ENCODE peak calls at places on chromosomes 2 and 18, in seven cellular contexts. U is prostate gland, T is retinal pigment epithelial cell, F is endodermal cell, Z is type B pancreatic cell, R is nephron progenitor cell, X is GM10248. J is an unnamed sample.

GRCh38 chr2:16652296-16653082 is 13.1 kb downstream of the CYRIA start:
- DNase-seq in U (no peak), T (no peak), F (peak; percentile 57), Z (no peak), R (no peak), X (no peak), J (no peak)

GRCh38 chr2:155815851-155816250 is 516.7 kb downstream of the NR4A2 start:
- DNase-seq in U (no peak), T (peak; percentile 7), F (peak; percentile 76), Z (no peak), R (peak; percentile 9), X (peak; percentile 15), J (peak; percentile 48)

GRCh38 chr18:3163968-3164367 is 55.8 kb downstream of the MYOM1 start:
- DNase-seq in U (no peak), T (no peak), F (no peak), Z (no peak), R (no peak), X (no peak), J (no peak)

GRCh38 chr2:29253495-29253894 is 138.3 kb downstream of the CLIP4 start:
- DNase-seq in U (no peak), T (no peak), F (no peak), Z (no peak), R (no peak), X (no peak), J (no peak)

GRCh38 chr2:191649519-191649918 is 28.4 kb upstream of the NABP1 start:
- DNase-seq in U (no peak), T (no peak), F (no peak), Z (no peak), R (no peak), X (no peak), J (no peak)

GRCh38 chr18:33812186-33812585 is 234.2 kb downstream of the ASXL3 start:
- DNase-seq in U (peak; percentile 64), T (no peak), F (no peak), Z (no peak), R (no peak), X (no peak), J (no peak)

GRCh38 chr18:51030537-51031258 is 685 bp downstream of the SMAD4 start:
- DNase-seq in U (peak; percentile 68), T (no peak), F (peak; percentile 86), Z (peak; percentile 81), R (peak; percentile 77), X (peak; percentile 77), J (peak; percentile 77)

GRCh38 chr18:28425886-28426285 is 249.0 kb upstream of the CDH2 start:
- DNase-seq in U (no peak), T (no peak), F (no peak), Z (no peak), R (no peak), X (no peak), J (no peak)

GRCh38 chr2:73268831-73269685 is 15.2 kb downstream of the FBXO41 start:
- DNase-seq in U (peak; percentile 44), T (no peak), F (peak; percentile 91), Z (no peak), R (peak; percentile 62), X (peak; percentile 91), J (peak; percentile 65)

GRCh38 chr2:73385486-73386341 is at the start of gene ALMS1:
- DNase-seq in U (peak; percentile 82), T (peak; percentile 62), F (peak; percentile 94), Z (peak; percentile 88), R (peak; percentile 86), X (peak; percentile 95), J (peak; percentile 89)

GRCh38 chr2:219713110-219713509 is 85.7 kb downstream of the SLC4A3 start:
- DNase-seq in U (no peak), T (no peak), F (no peak), Z (no peak), R (no peak), X (no peak), J (no peak)

GRCh38 chr18:77054606-77055428 is 77.8 kb downstream of the MBP start:
- DNase-seq in U (peak; percentile 42), T (no peak), F (peak; percentile 86), Z (no peak), R (peak; percentile 65), X (peak; percentile 84), J (peak; percentile 75)

GRCh38 chr2:16649353-16650286 is 16.0 kb downstream of the CYRIA start:
- DNase-seq in U (no peak), T (no peak), F (no peak), Z (no peak), R (no peak), X (no peak), J (no peak)

GRCh38 chr2:28400434-28400833 is 7.8 kb downstream of the FOSL2 start:
- DNase-seq in U (no peak), T (no peak), F (no peak), Z (no peak), R (no peak), X (no peak), J (no peak)

GRCh38 chr2:10083692-10084566 is 3.7 kb upstream of the CYS1 start:
- DNase-seq in U (no peak), T (no peak), F (no peak), Z (no peak), R (no peak), X (no peak), J (no peak)

GRCh38 chr2:9517118-9517782 is 38.4 kb downstream of the ADAM17 start:
- DNase-seq in U (no peak), T (no peak), F (no peak), Z (no peak), R (no peak), X (no peak), J (no peak)

GRCh38 chr2:164314148-164314547 is 307.1 kb downstream of the GRB14 start:
- DNase-seq in U (peak; percentile 4), T (peak; percentile 72), F (no peak), Z (no peak), R (no peak), X (no peak), J (no peak)

GRCh38 chr2:223853425-223853837 is 16.0 kb upstream of the AP1S3 start:
- DNase-seq in U (no peak), T (no peak), F (no peak), Z (no peak), R (no peak), X (no peak), J (no peak)

GRCh38 chr2:32772623-32773221 is 144.9 kb downstream of the TTC27 start:
- DNase-seq in U (no peak), T (no peak), F (peak; percentile 61), Z (no peak), R (peak; percentile 30), X (peak; percentile 33), J (no peak)

GRCh38 chr2:162333968-162334367 is 10.0 kb upstream of the GCA start:
- DNase-seq in U (no peak), T (no peak), F (peak; percentile 73), Z (no peak), R (peak; percentile 16), X (no peak), J (no peak)
- TF ChIP-seq CTCF in U (no peak), T (peak; percentile 47), F (peak; percentile 71), Z (peak; percentile 65), R (peak; percentile 32), X (peak; percentile 63), J (peak; percentile 32)

DNA sequence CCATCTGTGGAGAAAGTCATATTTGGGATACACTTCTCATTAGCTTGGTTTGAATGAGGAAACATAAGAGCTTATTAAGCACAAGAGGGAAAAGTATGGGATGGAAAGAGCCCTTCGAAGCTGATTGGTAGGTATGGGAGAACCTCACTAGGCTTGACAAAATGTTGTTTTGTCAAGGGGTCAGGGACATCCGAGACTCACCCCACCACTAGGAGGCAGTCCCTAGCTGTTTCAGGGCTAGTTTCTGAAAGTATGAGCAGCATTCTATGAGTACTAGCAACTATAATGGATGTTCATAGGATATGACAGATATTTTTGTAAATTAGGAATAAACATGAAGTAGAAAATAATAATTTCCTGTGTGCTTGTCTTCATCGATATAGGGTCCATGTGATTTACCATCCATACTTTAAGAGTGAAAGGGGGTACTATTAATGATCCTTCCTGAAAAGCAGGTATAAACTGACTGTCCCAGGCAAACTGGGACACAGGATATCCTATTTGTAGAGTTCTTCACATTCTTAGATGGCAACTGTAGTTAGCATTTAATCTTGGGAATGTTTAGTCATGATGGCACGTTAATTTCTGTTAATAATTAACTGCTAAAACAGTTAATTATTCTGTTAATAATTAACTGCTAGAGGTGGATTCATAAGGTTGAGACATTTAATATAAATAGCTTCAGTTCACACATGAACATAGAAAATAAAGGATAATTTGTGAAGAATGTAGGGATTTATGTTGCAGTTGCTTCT is 28.4 kb downstream of the OTX1 start:
- DNase-seq in U (no peak), T (no peak), F (peak; percentile 87), Z (no peak), R (no peak), X (peak; percentile 19), J (peak; percentile 20)
- TF ChIP-seq CTCF in U (peak; percentile 42), T (peak; percentile 58), F (peak; percentile 79), Z (peak; percentile 50), R (peak; percentile 11), X (peak; percentile 42), J (peak; percentile 36)

GRCh38 chr18:6731197-6731596 is 1.7 kb downstream of the ARHGAP28 start:
- DNase-seq in U (peak; percentile 34), T (no peak), F (no peak), Z (no peak), R (no peak), X (no peak), J (no peak)

GRCh38 chr18:6728809-6729246 is 688 bp upstream of the ARHGAP28 start:
- DNase-seq in U (peak; percentile 68), T (no peak), F (no peak), Z (no peak), R (no peak), X (no peak), J (no peak)

GRCh38 chr18:6734746-6735430 is 5.4 kb downstream of the ARHGAP28 start:
- DNase-seq in U (no peak), T (no peak), F (no peak), Z (no peak), R (no peak), X (no peak), J (no peak)

GRCh38 chr18:6729247-6730091 is at the start of gene ARHGAP28:
- DNase-seq in U (peak; percentile 66), T (peak; percentile 78), F (peak; percentile 96), Z (peak; percentile 90), R (peak; percentile 91), X (peak; percentile 24), J (peak; percentile 90)

GRCh38 chr18:6732952-6733351 is 3.4 kb downstream of the ARHGAP28 start:
- DNase-seq in U (no peak), T (no peak), F (no peak), Z (no peak), R (no peak), X (no peak), J (no peak)
- TF ChIP-seq CTCF in U (no peak), T (peak; percentile 29), F (peak; percentile 69), Z (peak; percentile 46), R (no peak), X (no peak), J (no peak)

DNA sequence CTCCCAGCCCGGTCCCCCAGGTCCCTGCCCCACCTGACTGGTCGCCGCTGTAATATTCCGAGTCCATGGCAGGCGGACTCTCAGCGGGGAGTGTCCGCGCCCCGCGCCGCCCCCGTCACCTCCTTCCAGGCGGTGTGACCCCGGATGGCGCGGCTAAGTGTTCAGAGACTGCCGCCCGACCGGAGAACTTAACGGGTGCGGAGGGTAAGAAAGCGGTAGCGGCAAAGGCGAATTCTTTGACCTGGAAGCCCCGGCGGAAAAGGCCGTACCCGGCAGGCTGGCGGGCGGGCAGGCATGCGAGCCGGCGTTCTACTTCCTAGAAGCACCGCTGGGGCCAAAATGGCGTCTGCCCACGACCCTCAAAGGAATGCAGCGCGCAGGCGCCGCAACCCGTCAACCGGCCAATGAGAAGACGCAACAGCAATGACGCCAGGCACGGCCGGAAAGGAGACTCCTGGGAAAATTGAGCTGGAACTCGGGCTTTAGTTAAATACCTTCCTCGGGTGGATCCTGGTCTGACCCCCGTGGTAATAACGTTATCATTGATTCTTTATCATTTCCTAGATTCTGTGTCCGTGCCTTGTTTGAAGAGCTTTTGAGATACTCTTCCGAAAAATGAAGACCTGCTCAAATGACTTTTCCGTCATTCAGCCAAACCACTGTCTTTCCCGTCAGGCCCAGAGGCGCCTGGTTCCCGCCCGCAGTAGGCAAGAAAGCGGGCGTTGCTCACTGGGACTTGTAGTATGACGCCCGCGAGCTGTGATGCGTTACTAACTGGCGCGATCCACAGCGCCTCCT is at the start of gene IWS1:
- DNase-seq in U (peak; percentile 96), T (peak; percentile 91), F (peak; percentile 98), Z (peak; percentile 94), R (peak; percentile 94), X (peak; percentile 95), J (peak; percentile 95)
- TF ChIP-seq CTCF in U (no peak), T (peak; percentile 13), F (peak; percentile 50), Z (peak; percentile 63), R (peak; percentile 11), X (no peak), J (peak; percentile 51)

J was measured in glutamatergic neuron.